ENCODE peak calls at places on chromosome 2, in eight cellular contexts. R is sigmoid colon; J is D721Med; Y is fibroblast of gingiva; W is central memory CD4-positive, alpha-beta T cell; Q is lower lobe of right lung; Z is lung microvascular endothelial cell; B is heart right ventricle. E is an unnamed sample.

GRCh38 chr2:218720048-218721041 is 9.7 kb downstream of the TTLL4 start:
- DNase-seq in R (no peak), J (no peak), Y (no peak), W (no peak), Q (no peak), Z (no peak), B (no peak), E (no peak)

GRCh38 chr2:8889978-8890377 is 52.6 kb upstream of the KIDINS220 start:
- DNase-seq in R (no peak), J (no peak), Y (no peak), W (no peak), Q (no peak), Z (no peak), B (no peak), E (no peak)

GRCh38 chr2:62597323-62597722 is 91.3 kb upstream of the TMEM17 start:
- DNase-seq in R (no peak), J (no peak), Y (peak; percentile 66), W (no peak), Q (no peak), Z (no peak), B (no peak), E (no peak)

GRCh38 chr2:234671716-234672115 is 174.8 kb upstream of the ARL4C start:
- DNase-seq in R (no peak), J (no peak), Y (no peak), W (no peak), Q (no peak), Z (no peak), B (no peak), E (no peak)

GRCh38 chr2:192029089-192029488 is 165.6 kb downstream of the TMEFF2 start:
- DNase-seq in R (no peak), J (no peak), Y (no peak), W (no peak), Q (no peak), Z (no peak), B (no peak), E (no peak)

GRCh38 chr2:231308631-231309414 is 86.7 kb upstream of the B3GNT7 start:
- DNase-seq in R (no peak), J (no peak), Y (no peak), W (no peak), Q (no peak), Z (peak; percentile 60), B (no peak), E (no peak)

GRCh38 chr2:134536312-134536711 is 182.5 kb downstream of the TMEM163 start:
- DNase-seq in R (no peak), J (no peak), Y (no peak), W (no peak), Q (no peak), Z (no peak), B (no peak), E (no peak)

GRCh38 chr2:231701456-231702373 is 6.6 kb upstream of the PTMA start:
- DNase-seq in R (peak; percentile 88), J (no peak), Y (peak; percentile 72), W (no peak), Q (peak; percentile 94), Z (no peak), B (no peak), E (no peak)

GRCh38 chr2:164903944-164904343 is 51.4 kb downstream of the SLC38A11 start:
- DNase-seq in R (no peak), J (no peak), Y (peak; percentile 16), W (no peak), Q (no peak), Z (no peak), B (no peak), E (no peak)